ENCODE peak calls at places on chromosome 3, in nine cellular contexts. D is hypothalamus; V is frontal cortex; E is stimulated activated CD4-positive, alpha-beta T cell treated with anti-CD3 and anti-CD28 coated beads, TNF-alpha, amount 100 ng/mL, for 4 hours; N is germinal center; R is NCI-H748 treated with DMSO at 0.1 percent for 48 hours; U is HFFc6; B is NCI-H1417; C is non-pigmented ciliary epithelial cell. L is an unnamed sample.

GRCh38 chr3:33030802-33031201 is 66.1 kb downstream of the GLB1 start:
- DNase-seq in D (no peak), V (no peak), E (no peak), N (no peak), R (no peak), U (no peak), B (no peak), C (no peak), L (no peak)

GRCh38 chr3:42102569-42102968 is 11.4 kb downstream of the TRAK1 start:
- DNase-seq in D (no peak), V (no peak), E (no peak), N (no peak), R (no peak), U (no peak), B (no peak), C (no peak), L (no peak)

GRCh38 chr3:15685927-15686326 is 84.4 kb downstream of the BTD start:
- DNase-seq in D (no peak), V (no peak), E (no peak), N (no peak), R (no peak), U (no peak), B (no peak), C (no peak), L (no peak)

GRCh38 chr3:14424711-14425573 is 22.5 kb downstream of the SLC6A6 start:
- DNase-seq in D (no peak), V (no peak), E (no peak), N (no peak), R (no peak), U (no peak), B (peak; percentile 3), C (no peak), L (no peak)

GRCh38 chr3:188006726-188007393 is 147.1 kb upstream of the LPP start:
- DNase-seq in D (peak; percentile 39), V (no peak), E (no peak), N (peak; percentile 61), R (no peak), U (no peak), B (no peak), C (no peak), L (no peak)

GRCh38 chr3:127193341-127193740 is 410 bp downstream of the PRR23E start:
- DNase-seq in D (no peak), V (no peak), E (no peak), N (no peak), R (no peak), U (no peak), B (no peak), C (no peak), L (no peak)

GRCh38 chr3:49869525-49870126 is at the start of gene CAMKV:
- DNase-seq in D (no peak), V (peak; percentile 53), E (no peak), N (peak; percentile 60), R (peak; percentile 18), U (no peak), B (peak; percentile 65), C (no peak), L (no peak)

GRCh38 chr3:39147711-39148115 is 5.7 kb downstream of the CSRNP1 start:
- DNase-seq in D (no peak), V (no peak), E (no peak), N (peak; percentile 52), R (no peak), U (no peak), B (no peak), C (no peak), L (no peak)

GRCh38 chr3:52472239-52472783 is 16.9 kb downstream of the NISCH start:
- DNase-seq in D (no peak), V (no peak), E (no peak), N (no peak), R (no peak), U (no peak), B (no peak), C (no peak), L (no peak)

GRCh38 chr3:39413691-39414420 is 7.3 kb downstream of the RPSA start:
- DNase-seq in D (no peak), V (no peak), E (no peak), N (no peak), R (no peak), U (no peak), B (no peak), C (no peak), L (no peak)

GRCh38 chr3:46676601-46677071 is 16.8 kb downstream of the ALS2CL start:
- DNase-seq in D (no peak), V (no peak), E (no peak), N (no peak), R (no peak), U (no peak), B (no peak), C (no peak), L (no peak)

GRCh38 chr3:51942603-51943450 is 664 bp downstream of the PARP3 start:
- DNase-seq in D (no peak), V (peak; percentile 57), E (peak; percentile 27), N (peak; percentile 86), R (no peak), U (peak; percentile 50), B (no peak), C (no peak), L (no peak)

GRCh38 chr3:4401441-4401840 is 65.6 kb downstream of the SUMF1 start:
- DNase-seq in D (no peak), V (no peak), E (no peak), N (no peak), R (no peak), U (no peak), B (no peak), C (no peak), L (no peak)

GRCh38 chr3:25469609-25470008 is 41.5 kb downstream of the RARB start:
- DNase-seq in D (no peak), V (no peak), E (no peak), N (no peak), R (no peak), U (no peak), B (no peak), C (no peak), L (no peak)

GRCh38 chr3:52743152-52743551 is 27.6 kb downstream of the NEK4 start:
- DNase-seq in D (no peak), V (no peak), E (no peak), N (no peak), R (no peak), U (no peak), B (no peak), C (no peak), L (no peak)

GRCh38 chr3:184368804-184369183 is 7.3 kb downstream of the POLR2H start:
- DNase-seq in D (peak; percentile 64), V (no peak), E (no peak), N (no peak), R (no peak), U (peak; percentile 83), B (no peak), C (no peak), L (no peak)

GRCh38 chr3:132161608-132162007 is 126.8 kb upstream of the CPNE4 start:
- DNase-seq in D (no peak), V (no peak), E (no peak), N (no peak), R (no peak), U (no peak), B (no peak), C (no peak), L (no peak)

GRCh38 chr3:152192050-152192449 is 76.7 kb upstream of the MBNL1 start:
- DNase-seq in D (no peak), V (no peak), E (no peak), N (no peak), R (no peak), U (no peak), B (no peak), C (no peak), L (no peak)

GRCh38 chr3:25661694-25662455 is 2.8 kb downstream of the TOP2B start:
- DNase-seq in D (no peak), V (no peak), E (no peak), N (no peak), R (no peak), U (no peak), B (no peak), C (no peak), L (no peak)

GRCh38 chr3:112437146-112438022 is 61.9 kb downstream of the BTLA start:
- DNase-seq in D (no peak), V (no peak), E (no peak), N (peak; percentile 14), R (no peak), U (peak; percentile 49), B (peak; percentile 5), C (no peak), L (peak; percentile 2)

GRCh38 chr3:104323226-104323625 is 1043.5 kb upstream of the ALCAM start:
- DNase-seq in D (no peak), V (no peak), E (no peak), N (no peak), R (no peak), U (no peak), B (no peak), C (no peak), L (no peak)

GRCh38 chr3:111859061-111859973 is at the start of gene PHLDB2:
- DNase-seq in D (no peak), V (peak; percentile 70), E (peak; percentile 24), N (peak; percentile 57), R (peak; percentile 41), U (peak; percentile 57), B (peak; percentile 82), C (no peak), L (peak; percentile 72)

GRCh38 chr3:23991236-23992050 is 46.4 kb downstream of the NR1D2 start:
- DNase-seq in D (peak; percentile 39), V (peak; percentile 24), E (no peak), N (no peak), R (peak; percentile 81), U (no peak), B (peak; percentile 79), C (no peak), L (peak; percentile 20)

GRCh38 chr3:63141-63845 is 133.3 kb upstream of the CHL1 start:
- DNase-seq in D (no peak), V (no peak), E (no peak), N (no peak), R (peak; percentile 49), U (no peak), B (peak; percentile 60), C (no peak), L (peak; percentile 16)

GRCh38 chr3:24406900-24407299 is 87.8 kb downstream of the THRB start:
- DNase-seq in D (no peak), V (no peak), E (no peak), N (no peak), R (no peak), U (no peak), B (no peak), C (no peak), L (no peak)

GRCh38 chr3:149234671-149235245 is 13.1 kb upstream of the CP start:
- DNase-seq in D (no peak), V (no peak), E (no peak), N (no peak), R (no peak), U (no peak), B (no peak), C (no peak), L (no peak)

GRCh38 chr3:37718647-37719046 is 143.0 kb upstream of the CTDSPL start:
- DNase-seq in D (no peak), V (no peak), E (no peak), N (no peak), R (no peak), U (no peak), B (no peak), C (no peak), L (no peak)